ENCODE peak calls at places on chromosome 15, in eight cellular contexts. W is dermis microvascular lymphatic vessel endothelial cell, A is T follicular helper cell, U is body of pancreas, S is heart left ventricle, Q is pons, D is EH, M is DMS53. Y is an unnamed sample.

GRCh38 chr15:85337398-85338074 is 42.9 kb upstream of the AKAP13 start:
- DNase-seq in W (peak; percentile 70), A (no peak), U (no peak), S (peak; percentile 30), Q (no peak), D (peak; percentile 42), M (no peak), Y (no peak)

GRCh38 chr15:96388673-96389072 is 58.2 kb downstream of the NR2F2 start:
- DNase-seq in W (no peak), A (no peak), U (no peak), S (no peak), Q (no peak), D (no peak), M (no peak), Y (no peak)

GRCh38 chr15:41921167-41921566 is 27.3 kb upstream of the SPTBN5 start:
- DNase-seq in W (no peak), A (no peak), U (peak; percentile 35), S (no peak), Q (no peak), D (peak; percentile 47), M (no peak), Y (no peak)

GRCh38 chr15:38129531-38130199 is 123.0 kb upstream of the SPRED1 start:
- DNase-seq in W (peak; percentile 85), A (no peak), U (peak; percentile 47), S (peak; percentile 72), Q (peak; percentile 95), D (peak; percentile 98), M (no peak), Y (no peak)

GRCh38 chr15:57183614-57184344 is 192.5 kb upstream of the CGNL1 start:
- DNase-seq in W (no peak), A (no peak), U (no peak), S (no peak), Q (no peak), D (no peak), M (no peak), Y (no peak)

GRCh38 chr15:99906793-99907192 is 173.6 kb upstream of the LYSMD4 start:
- DNase-seq in W (no peak), A (no peak), U (no peak), S (no peak), Q (no peak), D (no peak), M (no peak), Y (no peak)

GRCh38 chr15:31497838-31498237 is 171.2 kb downstream of the KLF13 start:
- DNase-seq in W (no peak), A (no peak), U (no peak), S (no peak), Q (no peak), D (no peak), M (no peak), Y (no peak)

GRCh38 chr15:75063338-75063737 is 39.9 kb downstream of the PPCDC start:
- DNase-seq in W (no peak), A (no peak), U (no peak), S (no peak), Q (no peak), D (peak; percentile 82), M (no peak), Y (no peak)

GRCh38 chr15:31197497-31198414 is 96.2 kb upstream of the TRPM1 start:
- DNase-seq in W (peak; percentile 41), A (no peak), U (peak; percentile 36), S (no peak), Q (no peak), D (peak; percentile 38), M (peak; percentile 53), Y (peak; percentile 57)

GRCh38 chr15:92714457-92715401 is 59.2 kb upstream of the FAM174B start:
- DNase-seq in W (peak; percentile 71), A (peak; percentile 60), U (peak; percentile 75), S (peak; percentile 76), Q (peak; percentile 78), D (peak; percentile 75), M (peak; percentile 77), Y (peak; percentile 65)

GRCh38 chr15:78224024-78224413 is 10.3 kb downstream of the ACSBG1 start:
- DNase-seq in W (no peak), A (no peak), U (no peak), S (no peak), Q (no peak), D (no peak), M (peak; percentile 9), Y (no peak)

GRCh38 chr15:73345658-73346057 is 23.1 kb downstream of the HCN4 start:
- DNase-seq in W (no peak), A (no peak), U (no peak), S (no peak), Q (no peak), D (no peak), M (no peak), Y (no peak)

GRCh38 chr15:64443747-64444621 is 16.4 kb upstream of the ZNF609 start:
- DNase-seq in W (peak; percentile 92), A (no peak), U (no peak), S (no peak), Q (no peak), D (peak; percentile 84), M (peak; percentile 25), Y (no peak)

GRCh38 chr15:63212050-63212973 is 22.9 kb downstream of the RAB8B start:
- DNase-seq in W (peak; percentile 60), A (no peak), U (no peak), S (no peak), Q (no peak), D (peak; percentile 86), M (no peak), Y (no peak)

GRCh38 chr15:97995881-97996603 is 35.5 kb downstream of the ARRDC4 start:
- DNase-seq in W (no peak), A (no peak), U (peak; percentile 49), S (no peak), Q (peak; percentile 25), D (peak; percentile 47), M (peak; percentile 57), Y (no peak)